ENCODE peak calls at places on chromosome 2, in four cellular contexts. One of them, this sample, is unnamed.

GRCh38 chr2:54728669-54729120 is 5.2 kb downstream of the EML6 start:
- DNase-seq in brain microvascular endothelial cell: peak
- DNase-seq in GM12878: no peak
- DNase-seq in sigmoid colon: no peak
- DNase-seq in this sample: no peak

GRCh38 chr2:54597153-54597827 is 126.2 kb upstream of the EML6 start:
- DNase-seq in brain microvascular endothelial cell: no peak
- DNase-seq in GM12878: no peak
- DNase-seq in sigmoid colon: peak
- DNase-seq in this sample: no peak

GRCh38 chr2:946073-947005 is 4.3 kb upstream of the SNTG2 start:
- DNase-seq in GM12878: peak
- DNase-seq in sigmoid colon: no peak
- DNase-seq in brain microvascular endothelial cell: no peak
- DNase-seq in this sample: no peak

GRCh38 chr2:101040761-101041160 is 38.7 kb downstream of the RPL31 start:
- DNase-seq in sigmoid colon: no peak
- DNase-seq in GM12878: no peak
- DNase-seq in brain microvascular endothelial cell: no peak
- DNase-seq in this sample: no peak

GRCh38 chr2:147033046-147033445 is 811.8 kb upstream of the ACVR2A start:
- DNase-seq in brain microvascular endothelial cell: peak
- DNase-seq in GM12878: no peak
- DNase-seq in sigmoid colon: no peak
- DNase-seq in this sample: no peak

GRCh38 chr2:232200195-232200594 is 178.4 kb upstream of the ALPP start:
- DNase-seq in sigmoid colon: no peak
- DNase-seq in GM12878: no peak
- DNase-seq in brain microvascular endothelial cell: no peak
- DNase-seq in this sample: no peak

GRCh38 chr2:205058409-205058808 is 513.1 kb downstream of the PARD3B start:
- DNase-seq in sigmoid colon: no peak
- DNase-seq in GM12878: no peak
- DNase-seq in brain microvascular endothelial cell: no peak
- DNase-seq in this sample: no peak

GRCh38 chr2:153645640-153646039 is 167.1 kb upstream of the RPRM start:
- DNase-seq in sigmoid colon: no peak
- DNase-seq in brain microvascular endothelial cell: no peak
- DNase-seq in GM12878: no peak
- DNase-seq in this sample: no peak

GRCh38 chr2:23566236-23567142 is 181.5 kb downstream of the KLHL29 start:
- DNase-seq in brain microvascular endothelial cell: no peak
- DNase-seq in GM12878: no peak
- DNase-seq in sigmoid colon: no peak
- DNase-seq in this sample: no peak

GRCh38 chr2:239767016-239767905 is 257.9 kb downstream of the NDUFA10 start:
- DNase-seq in sigmoid colon: peak
- DNase-seq in brain microvascular endothelial cell: no peak
- DNase-seq in GM12878: no peak
- DNase-seq in this sample: no peak

DNA sequence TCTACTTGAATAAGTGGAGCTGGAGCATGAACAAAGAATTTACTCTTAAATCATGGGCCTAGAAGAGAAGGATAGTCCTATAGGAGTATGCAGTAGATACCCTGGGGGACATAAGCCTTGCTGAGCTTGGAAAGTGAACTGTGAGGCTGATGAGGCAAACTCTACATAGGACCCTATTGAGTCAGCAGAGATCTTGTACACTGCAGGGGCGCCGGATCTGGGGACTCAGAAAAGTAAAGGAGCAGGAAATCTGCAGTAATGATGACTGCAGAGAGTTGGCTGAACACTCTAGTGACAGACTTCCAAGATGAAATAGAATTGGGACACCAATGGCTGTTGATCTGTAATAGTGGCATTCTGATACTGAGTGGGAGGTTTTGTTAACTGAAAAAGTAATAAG is 543.7 kb downstream of the XIRP2 start:
- DNase-seq in brain microvascular endothelial cell: no peak
- DNase-seq in GM12878: no peak
- DNase-seq in sigmoid colon: no peak
- DNase-seq in this sample: no peak
- TF ChIP-seq CTCF in brain microvascular endothelial cell: no peak
- TF ChIP-seq CTCF in GM12878: no peak
- TF ChIP-seq CTCF in sigmoid colon: no peak
- TF ChIP-seq CTCF in this sample: no peak

DNA sequence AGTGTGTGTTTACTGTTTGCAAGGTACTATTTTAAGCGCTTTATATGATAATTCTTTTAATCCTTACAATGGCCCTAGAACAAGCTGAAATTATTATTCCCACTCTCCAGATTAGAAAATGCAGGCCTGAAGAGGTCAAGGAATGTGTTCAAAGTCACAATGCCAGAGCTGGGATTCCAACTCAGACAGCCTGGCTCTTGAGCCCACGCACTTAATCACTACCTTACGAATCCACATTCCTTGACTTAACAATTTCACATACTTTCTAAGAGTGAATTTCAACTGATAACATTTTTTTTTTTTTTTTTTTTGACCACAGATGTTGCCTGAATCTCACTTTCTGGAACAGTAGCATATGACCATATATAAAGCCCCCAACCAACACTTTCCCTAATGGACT is 400.3 kb downstream of the NCKAP5 start:
- DNase-seq in sigmoid colon: no peak
- DNase-seq in GM12878: no peak
- DNase-seq in brain microvascular endothelial cell: peak
- DNase-seq in this sample: no peak
- H3K27ac ChIP-seq in sigmoid colon: no peak
- H3K27ac ChIP-seq in GM12878: no peak
- H3K27ac ChIP-seq in brain microvascular endothelial cell: no peak
- H3K27ac ChIP-seq in this sample: no peak

DNA sequence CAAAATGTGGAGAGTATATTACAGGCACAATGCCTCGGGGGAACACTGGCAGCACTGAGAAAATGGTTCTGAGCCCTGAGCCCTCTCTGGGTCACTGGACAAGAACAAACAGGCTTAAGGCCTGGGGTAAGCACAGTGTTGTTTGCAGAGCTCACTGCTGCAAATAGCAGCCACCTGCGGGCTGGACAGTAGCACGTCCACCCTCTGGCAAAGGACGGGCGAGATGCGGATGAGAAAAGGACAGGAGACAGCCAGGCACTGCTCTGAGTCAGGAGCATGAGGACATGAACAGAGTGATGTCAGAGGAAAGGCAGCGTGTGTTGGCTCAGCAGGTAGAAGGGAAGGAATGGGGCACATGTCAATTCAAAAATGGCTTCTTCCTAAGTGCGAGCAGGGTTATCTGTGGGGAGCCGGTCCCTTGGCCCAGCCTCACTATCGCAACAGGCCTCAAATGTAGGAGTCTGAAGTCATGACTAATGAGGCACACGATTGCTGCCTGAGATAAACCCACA is 25.9 kb upstream of the NEB start:
- DNase-seq in sigmoid colon: no peak
- DNase-seq in GM12878: no peak
- DNase-seq in brain microvascular endothelial cell: peak
- DNase-seq in this sample: no peak
- TF ChIP-seq CTCF in sigmoid colon: no peak
- TF ChIP-seq CTCF in GM12878: no peak
- TF ChIP-seq CTCF in brain microvascular endothelial cell: no peak
- TF ChIP-seq CTCF in this sample: no peak

DNA sequence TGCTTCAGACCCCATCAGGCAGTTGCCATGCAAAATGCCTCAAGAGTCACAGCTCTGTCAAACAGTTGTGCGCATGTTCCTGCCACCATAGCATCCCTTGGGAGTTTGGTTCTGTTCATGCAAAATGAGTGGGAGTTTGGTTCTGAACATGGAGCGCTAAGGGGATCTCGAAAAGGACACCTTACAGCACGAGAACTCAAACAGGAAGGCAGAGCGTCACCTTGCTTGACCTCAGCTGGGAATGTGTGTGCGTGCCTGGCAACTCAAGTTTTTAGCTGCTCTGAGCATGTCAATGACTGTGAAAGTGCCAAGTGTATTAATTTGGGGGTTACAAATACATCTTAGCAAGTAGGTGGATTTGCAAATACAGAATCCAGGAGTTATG is 16.6 kb downstream of the MALL start:
- DNase-seq in brain microvascular endothelial cell: no peak
- DNase-seq in sigmoid colon: no peak
- DNase-seq in GM12878: no peak
- DNase-seq in this sample: no peak
- H3K27ac ChIP-seq in brain microvascular endothelial cell: no peak
- H3K27ac ChIP-seq in sigmoid colon: no peak
- H3K27ac ChIP-seq in GM12878: no peak
- H3K27ac ChIP-seq in this sample: no peak

GRCh38 chr2:31694444-31694843 is 113.7 kb upstream of the SRD5A2 start:
- DNase-seq in sigmoid colon: no peak
- DNase-seq in brain microvascular endothelial cell: no peak
- DNase-seq in GM12878: no peak
- DNase-seq in this sample: no peak
- TF ChIP-seq CTCF in sigmoid colon: no peak
- TF ChIP-seq CTCF in brain microvascular endothelial cell: peak
- TF ChIP-seq CTCF in GM12878: no peak
- TF ChIP-seq CTCF in this sample: no peak

GRCh38 chr2:168804214-168804613 is 1.8 kb downstream of the NOSTRIN start:
- DNase-seq in sigmoid colon: no peak
- DNase-seq in GM12878: no peak
- DNase-seq in brain microvascular endothelial cell: no peak
- DNase-seq in this sample: no peak

GRCh38 chr2:168801456-168801855 is 981 bp upstream of the NOSTRIN start:
- DNase-seq in GM12878: no peak
- DNase-seq in brain microvascular endothelial cell: no peak
- DNase-seq in sigmoid colon: no peak
- DNase-seq in this sample: no peak

GRCh38 chr2:168801961-168802824 is at the start of gene NOSTRIN:
- DNase-seq in brain microvascular endothelial cell: no peak
- DNase-seq in GM12878: no peak
- DNase-seq in sigmoid colon: no peak
- DNase-seq in this sample: peak

GRCh38 chr2:168805615-168806014 is 3.2 kb downstream of the NOSTRIN start:
- DNase-seq in GM12878: no peak
- DNase-seq in brain microvascular endothelial cell: no peak
- DNase-seq in sigmoid colon: no peak
- DNase-seq in this sample: no peak

DNA sequence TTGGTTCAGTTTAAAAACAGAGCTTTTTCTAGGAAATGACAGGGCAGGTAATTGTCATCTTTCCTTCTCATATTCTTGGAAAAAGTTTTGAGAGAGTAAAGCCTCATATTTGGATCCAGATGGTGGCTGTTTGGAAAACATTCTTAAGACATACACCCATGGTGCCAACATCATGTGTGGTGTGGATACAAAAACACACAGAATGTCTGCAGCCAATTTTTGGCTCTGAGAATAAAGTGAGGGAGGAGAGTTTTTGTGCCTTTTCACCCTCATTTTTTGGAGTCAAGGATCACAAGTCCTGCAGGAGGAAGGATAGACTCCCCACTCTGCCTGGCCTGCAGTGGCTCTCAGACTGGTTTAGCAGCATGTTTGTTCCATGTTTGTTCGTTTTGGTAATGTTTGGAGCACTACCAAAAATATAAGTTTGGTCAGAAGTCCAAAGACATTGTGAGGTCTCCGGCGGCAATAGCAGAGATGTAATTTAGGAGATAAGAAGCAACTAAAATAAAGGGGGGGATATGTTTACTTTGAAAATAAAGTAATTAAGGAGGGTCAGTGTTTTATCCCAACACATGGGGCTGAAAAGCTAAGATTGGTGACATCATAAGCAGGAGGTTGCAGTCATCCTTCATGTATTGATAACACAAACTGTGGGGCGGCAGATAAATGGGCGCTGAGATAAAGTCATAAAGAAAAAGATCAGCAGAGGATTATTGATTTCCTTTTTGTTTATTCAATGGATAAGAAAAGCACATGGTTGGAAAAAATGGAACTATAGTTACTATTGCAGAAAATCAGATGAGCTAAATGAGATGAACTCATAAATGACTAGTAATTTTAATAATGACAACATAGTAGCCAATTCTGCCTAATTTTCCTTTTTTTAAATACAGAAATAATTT is 639 bp downstream of the NOSTRIN start:
- DNase-seq in brain microvascular endothelial cell: no peak
- DNase-seq in GM12878: no peak
- DNase-seq in sigmoid colon: no peak
- DNase-seq in this sample: no peak
- H3K27ac ChIP-seq in brain microvascular endothelial cell: no peak
- H3K27ac ChIP-seq in GM12878: no peak
- H3K27ac ChIP-seq in sigmoid colon: no peak
- H3K27ac ChIP-seq in this sample: peak

DNA sequence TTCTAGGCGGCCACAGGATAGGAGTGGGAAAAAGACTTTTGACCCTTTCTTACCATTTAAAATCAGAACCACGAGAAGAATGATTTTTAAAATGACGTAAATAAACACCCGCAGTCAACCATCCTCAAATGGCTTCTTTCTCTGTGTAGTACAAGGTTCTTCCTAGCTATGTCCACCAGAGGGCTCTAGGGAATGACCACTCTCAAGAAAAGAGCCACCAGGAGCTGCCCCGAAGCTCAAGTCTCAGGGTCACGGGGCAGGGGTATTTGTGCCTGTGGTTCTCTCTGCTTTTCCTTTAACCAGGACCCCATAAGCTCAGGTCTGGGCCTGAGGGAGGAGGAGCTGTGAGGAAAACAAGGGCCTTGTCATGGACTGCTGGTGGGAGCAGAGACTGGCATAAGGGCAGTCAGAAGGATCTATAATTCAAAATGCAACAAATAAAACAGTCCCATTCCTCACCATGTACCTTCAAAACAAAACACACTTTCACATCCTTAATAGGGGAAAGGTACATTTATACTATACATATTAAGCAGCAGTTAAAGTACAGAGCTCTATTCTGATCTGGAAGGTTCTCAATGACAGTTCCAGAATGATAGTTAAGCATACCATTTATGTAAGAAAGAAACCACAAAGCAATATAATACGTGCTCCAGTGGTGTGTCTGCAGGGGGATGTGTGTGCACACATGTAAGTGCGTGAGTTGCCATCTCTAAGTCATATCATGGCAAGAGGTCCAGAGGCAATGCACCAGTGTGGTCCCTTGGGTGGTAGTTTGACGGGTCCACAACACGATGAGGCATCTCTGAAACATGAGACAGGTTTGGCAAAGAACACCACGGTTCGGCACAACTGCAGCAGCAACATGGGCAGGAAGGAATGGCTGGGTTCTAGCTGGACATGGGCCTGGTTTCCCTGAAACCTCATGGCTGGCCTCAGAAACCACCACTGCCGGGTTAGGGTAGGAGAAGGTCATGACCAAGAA is 18.6 kb downstream of the LYPD1 start:
- DNase-seq in GM12878: no peak
- DNase-seq in sigmoid colon: no peak
- DNase-seq in brain microvascular endothelial cell: peak
- DNase-seq in this sample: no peak
- TF ChIP-seq CTCF in GM12878: no peak
- TF ChIP-seq CTCF in sigmoid colon: no peak
- TF ChIP-seq CTCF in brain microvascular endothelial cell: peak
- TF ChIP-seq CTCF in this sample: peak

GRCh38 chr2:127713562-127713961 is 12.3 kb downstream of the SFT2D3 start:
- DNase-seq in brain microvascular endothelial cell: no peak
- DNase-seq in GM12878: no peak
- DNase-seq in sigmoid colon: no peak
- DNase-seq in this sample: no peak
- H3K27ac ChIP-seq in brain microvascular endothelial cell: no peak
- H3K27ac ChIP-seq in GM12878: no peak
- H3K27ac ChIP-seq in sigmoid colon: no peak
- H3K27ac ChIP-seq in this sample: no peak

GRCh38 chr2:3535794-3536681 is 16.7 kb upstream of the ADI1 start:
- DNase-seq in sigmoid colon: peak
- DNase-seq in brain microvascular endothelial cell: peak
- DNase-seq in GM12878: no peak
- DNase-seq in this sample: peak
- TF ChIP-seq CTCF in sigmoid colon: no peak
- TF ChIP-seq CTCF in brain microvascular endothelial cell: peak
- TF ChIP-seq CTCF in GM12878: no peak
- TF ChIP-seq CTCF in this sample: no peak

This sample was measured in lung.